ENCODE peak calls at places on chromosomes 11 and 22, in four cellular contexts. L is GM23248, E is right atrium auricular region, N is uterus. Z is an unnamed sample.

GRCh38 chr11:35619030-35619753 is 932 bp downstream of the FJX1 start:
- DNase-seq in L (peak; percentile 80), E (no peak), N (peak; percentile 29), Z (peak; percentile 69)

GRCh38 chr11:59152312-59152967 is 9.8 kb downstream of the FAM111A start:
- DNase-seq in N (no peak), E (no peak), L (no peak), Z (no peak)

GRCh38 chr11:22449441-22449840 is 111.3 kb downstream of the SLC17A6 start:
- DNase-seq in L (peak; percentile 43), N (no peak), E (no peak), Z (no peak)

GRCh38 chr11:4480577-4481539 is 1.6 kb upstream of the OR52K1 start:
- DNase-seq in N (no peak), E (no peak), L (peak; percentile 61), Z (peak; percentile 66)

GRCh38 chr22:39415506-39415905 is 15.9 kb downstream of the TAB1 start:
- DNase-seq in L (no peak), N (no peak), E (no peak), Z (no peak)

GRCh38 chr11:69977951-69978350 is 100.2 kb upstream of the ANO1 start:
- DNase-seq in N (no peak), L (no peak), E (no peak), Z (no peak)

GRCh38 chr11:114377612-114378267 is 22.6 kb downstream of the C11orf71 start:
- DNase-seq in E (no peak), L (peak; percentile 94), N (no peak), Z (no peak)

GRCh38 chr11:107591098-107591445 is at the start of gene ELMOD1:
- DNase-seq in N (peak; percentile 39), E (no peak), L (peak; percentile 76), Z (peak; percentile 46)

GRCh38 chr11:131668867-131669780 is 298.7 kb downstream of the NTM start:
- DNase-seq in L (peak; percentile 75), E (no peak), N (no peak), Z (peak; percentile 32)

GRCh38 chr11:27757953-27758352 is 57.7 kb upstream of the BDNF start:
- DNase-seq in E (no peak), L (peak; percentile 57), N (no peak), Z (no peak)

GRCh38 chr11:114171257-114172054 is 111.9 kb downstream of the ZBTB16 start:
- DNase-seq in N (peak; percentile 84), L (no peak), E (peak; percentile 98), Z (peak; percentile 65)

GRCh38 chr11:14320020-14320419 is 39.0 kb downstream of the RRAS2 start:
- DNase-seq in N (no peak), E (no peak), L (peak; percentile 41), Z (no peak)

GRCh38 chr11:116044946-116045345 is 540.7 kb upstream of the CADM1 start:
- DNase-seq in E (no peak), N (no peak), L (no peak), Z (no peak)

GRCh38 chr11:31818874-31819331 is 7.8 kb upstream of the PAX6 start:
- DNase-seq in L (no peak), E (no peak), N (no peak), Z (no peak)

GRCh38 chr11:64882243-64882642 is 3.8 kb upstream of the EHD1 start:
- DNase-seq in N (no peak), E (no peak), L (no peak), Z (no peak)

GRCh38 chr11:68542617-68543016 is 82.1 kb downstream of the PPP6R3 start:
- DNase-seq in N (peak; percentile 45), E (no peak), L (peak; percentile 96), Z (no peak)

GRCh38 chr11:123696183-123696582 is 41.8 kb upstream of the SCN3B start:
- DNase-seq in E (no peak), L (no peak), N (no peak), Z (no peak)

GRCh38 chr11:120392791-120393190 is 56.6 kb downstream of the ARHGEF12 start:
- DNase-seq in E (no peak), L (peak; percentile 24), N (no peak), Z (no peak)

GRCh38 chr11:79439893-79440450 is 858 bp downstream of the TENM4 start:
- DNase-seq in E (no peak), L (no peak), N (peak; percentile 45), Z (no peak)

GRCh38 chr11:102251423-102251822 is 65.9 kb upstream of the BIRC3 start:
- DNase-seq in L (no peak), N (no peak), E (no peak), Z (no peak)

GRCh38 chr11:69801513-69802335 is 17.5 kb downstream of the FGF3 start:
- DNase-seq in E (no peak), L (no peak), N (no peak), Z (peak; percentile 35)

GRCh38 chr11:112882494-112883381 is 78.5 kb upstream of the NCAM1 start:
- DNase-seq in N (no peak), E (no peak), L (no peak), Z (no peak)

GRCh38 chr11:126963603-126964353 is 36.8 kb downstream of the KIRREL3 start:
- DNase-seq in E (no peak), L (peak; percentile 82), N (no peak), Z (no peak)

GRCh38 chr22:43901976-43902643 is 10.3 kb upstream of the PNPLA5 start:
- DNase-seq in N (no peak), E (no peak), L (peak; percentile 26), Z (no peak)
- H3K27ac ChIP-seq in N (no peak overlapping the region), E (no peak overlapping the region), L (no peak overlapping the region), Z (no peak overlapping the region)

GRCh38 chr11:20203836-20204235 is 43.6 kb upstream of the DBX1 start:
- DNase-seq in L (no peak), E (no peak), N (no peak), Z (no peak)

GRCh38 chr11:20208622-20209090 is 48.4 kb upstream of the DBX1 start:
- DNase-seq in N (no peak), L (no peak), E (no peak), Z (no peak)

GRCh38 chr11:20207781-20208621 is 47.7 kb upstream of the DBX1 start:
- DNase-seq in N (no peak), E (no peak), L (peak; percentile 3), Z (no peak)

GRCh38 chr11:20201231-20201630 is 41.0 kb upstream of the DBX1 start:
- DNase-seq in E (no peak), L (no peak), N (no peak), Z (no peak)

DNA sequence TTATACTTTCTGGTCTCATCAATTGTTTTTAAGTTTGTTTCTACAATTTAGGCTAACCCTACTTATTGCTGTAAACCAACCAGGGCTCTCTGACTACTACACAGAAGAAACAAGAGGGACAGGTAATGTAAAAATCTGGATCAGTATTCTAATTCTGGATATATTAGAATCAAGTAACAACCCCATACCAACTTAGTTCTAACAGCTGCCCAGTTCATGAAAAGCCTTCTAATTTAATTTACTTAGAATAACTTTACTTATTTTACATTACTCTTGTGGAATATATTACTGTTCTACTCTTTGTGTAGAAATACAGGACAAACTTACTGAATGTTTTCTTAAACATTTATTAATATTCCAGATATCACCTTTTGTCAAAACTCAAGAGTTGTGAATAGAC is 45.5 kb upstream of the DBX1 start:
- DNase-seq in L (no peak), E (no peak), N (no peak), Z (no peak)
- H3K27ac ChIP-seq in L (no peak overlapping the region), E (no peak overlapping the region), N (no peak overlapping the region), Z (no peak overlapping the region)

GRCh38 chr11:122177238-122177637 is 61.2 kb upstream of the BLID start:
- DNase-seq in N (no peak), E (no peak), L (no peak), Z (no peak)
- H3K27ac ChIP-seq in N (no peak overlapping the region), E (no peak overlapping the region), L (peak overlapping the region; percentile 89), Z (no peak overlapping the region)

GRCh38 chr11:44563716-44564115 is 1.7 kb upstream of the CD82 start:
- DNase-seq in E (no peak), N (no peak), L (peak; percentile 63), Z (no peak)

GRCh38 chr11:44562836-44563460 is 2.5 kb upstream of the CD82 start:
- DNase-seq in L (no peak), N (no peak), E (no peak), Z (no peak)

GRCh38 chr11:44565008-44565745 is at the start of gene CD82:
- DNase-seq in L (peak; percentile 100), E (peak; percentile 99), N (peak; percentile 100), Z (peak; percentile 99)

GRCh38 chr11:44564653-44565007 is 833 bp upstream of the CD82 start:
- DNase-seq in N (no peak), L (peak; percentile 97), E (peak; percentile 91), Z (no peak)

GRCh38 chr11:44564198-44564597 is 1.3 kb upstream of the CD82 start:
- DNase-seq in E (no peak), L (peak; percentile 11), N (peak; percentile 39), Z (no peak)
- H3K27ac ChIP-seq in E (peak overlapping the region; percentile 98), L (peak overlapping the region; percentile 99), N (peak overlapping the region; percentile 94), Z (peak overlapping the region; percentile 94)

DNA sequence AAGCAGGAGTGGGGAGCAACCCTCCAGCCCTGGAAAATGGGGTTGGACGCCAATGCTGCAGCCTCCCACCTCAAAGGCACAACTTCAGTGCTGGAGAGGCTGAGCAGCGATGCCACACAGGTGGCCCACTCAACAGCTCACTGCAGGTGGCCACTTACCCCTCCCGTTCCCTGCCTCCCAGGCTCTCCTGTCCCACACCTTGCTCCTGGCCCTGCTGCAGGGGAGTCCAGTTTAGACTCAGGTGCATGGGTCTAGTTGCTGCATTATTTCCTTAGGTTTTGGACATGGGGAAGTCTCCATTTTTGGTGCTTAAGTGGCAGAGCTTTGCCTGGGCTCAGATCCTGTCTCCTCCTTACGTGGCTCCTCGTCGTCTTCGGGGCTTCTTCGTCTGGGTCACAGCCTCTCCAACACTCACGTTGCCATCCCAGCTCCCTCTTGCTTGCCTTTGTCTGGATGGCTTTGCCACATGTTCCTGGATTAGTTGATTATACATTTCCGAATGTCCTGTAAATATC is 898.3 kb downstream of the BRD1 start:
- DNase-seq in L (no peak), E (peak; percentile 49), N (no peak), Z (no peak)
- H3K27ac ChIP-seq in L (no peak overlapping the region), E (no peak overlapping the region), N (no peak overlapping the region), Z (no peak overlapping the region)

GRCh38 chr11:110750100-110750499 is 37.9 kb upstream of the ARHGAP20 start:
- DNase-seq in E (no peak), L (no peak), N (no peak), Z (no peak)
- H3K27ac ChIP-seq in E (no peak overlapping the region), L (no peak overlapping the region), N (no peak overlapping the region), Z (no peak overlapping the region)

Z was measured in endothelial cell of umbilical vein.